ENCODE peak calls at places on chromosomes 11 and 22, in four cellular contexts. One of them, this sample, is unnamed.

GRCh38 chr11:36577373-36577772 is 9.6 kb downstream of the RAG1 start:
- DNase-seq in SK-N-SH: no peak
- DNase-seq in H1: no peak
- DNase-seq in K562: no peak
- DNase-seq in this sample: no peak

GRCh38 chr11:3015796-3016195 is 23.7 kb upstream of the NAP1L4 start:
- DNase-seq in K562: no peak
- DNase-seq in H1: no peak
- DNase-seq in SK-N-SH: peak
- DNase-seq in this sample: no peak

GRCh38 chr22:46500201-46500600 is 37.2 kb downstream of the CELSR1 start:
- DNase-seq in SK-N-SH: no peak
- DNase-seq in K562: no peak
- DNase-seq in H1: peak
- DNase-seq in this sample: peak

GRCh38 chr22:33659423-33659822 is 260.9 kb downstream of the LARGE1 start:
- DNase-seq in K562: no peak
- DNase-seq in H1: no peak
- DNase-seq in SK-N-SH: no peak
- DNase-seq in this sample: no peak

GRCh38 chr11:5564259-5565019 is 16.1 kb upstream of the OR52H1 start:
- DNase-seq in H1: no peak
- DNase-seq in SK-N-SH: no peak
- DNase-seq in K562: no peak
- DNase-seq in this sample: no peak

GRCh38 chr11:128552783-128553661 is 34.3 kb downstream of the ETS1 start:
- DNase-seq in H1: no peak
- DNase-seq in SK-N-SH: no peak
- DNase-seq in K562: no peak
- DNase-seq in this sample: no peak

GRCh38 chr11:124920870-124921609 is 2.0 kb downstream of the HEPN1 start:
- DNase-seq in SK-N-SH: peak
- DNase-seq in K562: no peak
- DNase-seq in H1: no peak
- DNase-seq in this sample: peak

GRCh38 chr22:43845981-43846380 is 16.3 kb downstream of the SULT4A1 start:
- DNase-seq in SK-N-SH: no peak
- DNase-seq in H1: no peak
- DNase-seq in K562: no peak
- DNase-seq in this sample: no peak

GRCh38 chr11:11349870-11350325 is 3.2 kb downstream of the CSNK2A3 start:
- DNase-seq in K562: no peak
- DNase-seq in SK-N-SH: no peak
- DNase-seq in H1: no peak
- DNase-seq in this sample: no peak

GRCh38 chr11:67306769-67307544 is 3.6 kb downstream of the SSH3 start:
- DNase-seq in K562: no peak
- DNase-seq in SK-N-SH: no peak
- DNase-seq in H1: no peak
- DNase-seq in this sample: no peak

GRCh38 chr11:125108469-125108868 is 3.0 kb downstream of the TMEM218 start:
- DNase-seq in H1: no peak
- DNase-seq in SK-N-SH: no peak
- DNase-seq in K562: no peak
- DNase-seq in this sample: no peak

GRCh38 chr11:28535677-28536076 is 427.5 kb downstream of the METTL15 start:
- DNase-seq in H1: no peak
- DNase-seq in K562: no peak
- DNase-seq in SK-N-SH: no peak
- DNase-seq in this sample: no peak

GRCh38 chr22:45208993-45209838 is 31.5 kb downstream of the KIAA0930 start:
- DNase-seq in SK-N-SH: peak
- DNase-seq in K562: peak
- DNase-seq in H1: peak
- DNase-seq in this sample: peak

GRCh38 chr11:10927533-10927932 is 69.7 kb upstream of the ZBED5 start:
- DNase-seq in SK-N-SH: no peak
- DNase-seq in K562: no peak
- DNase-seq in H1: no peak
- DNase-seq in this sample: no peak

GRCh38 chr11:95092549-95093324 is 3.1 kb downstream of the ENDOD1 start:
- DNase-seq in K562: peak
- DNase-seq in SK-N-SH: peak
- DNase-seq in H1: no peak
- DNase-seq in this sample: no peak

GRCh38 chr22:20834206-20834605 is 24.4 kb downstream of the PI4KA start:
- DNase-seq in K562: peak
- DNase-seq in SK-N-SH: peak
- DNase-seq in H1: no peak
- DNase-seq in this sample: no peak

GRCh38 chr11:85884581-85885021 is 29.4 kb downstream of the CCDC83 start:
- DNase-seq in K562: no peak
- DNase-seq in SK-N-SH: no peak
- DNase-seq in H1: no peak
- DNase-seq in this sample: no peak

GRCh38 chr11:17014774-17015638 is 792 bp upstream of the PLEKHA7 start:
- DNase-seq in H1: no peak
- DNase-seq in SK-N-SH: peak
- DNase-seq in K562: peak
- DNase-seq in this sample: peak

GRCh38 chr11:34147581-34147980 is 42.2 kb downstream of the NAT10 start:
- DNase-seq in SK-N-SH: no peak
- DNase-seq in K562: no peak
- DNase-seq in H1: no peak
- DNase-seq in this sample: no peak

GRCh38 chr11:124402326-124402922 is 3.6 kb upstream of the OR8B3 start:
- DNase-seq in SK-N-SH: peak
- DNase-seq in H1: peak
- DNase-seq in K562: peak
- DNase-seq in this sample: peak

GRCh38 chr11:101960231-101960630 is 43.9 kb upstream of the ANGPTL5 start:
- DNase-seq in SK-N-SH: no peak
- DNase-seq in H1: no peak
- DNase-seq in K562: no peak
- DNase-seq in this sample: no peak

GRCh38 chr11:32081901-32082300 is 9.0 kb upstream of the RCN1 start:
- DNase-seq in K562: no peak
- DNase-seq in H1: no peak
- DNase-seq in SK-N-SH: no peak
- DNase-seq in this sample: no peak

GRCh38 chr11:35216962-35217667 is 78.1 kb downstream of the CD44 start:
- DNase-seq in K562: no peak
- DNase-seq in SK-N-SH: no peak
- DNase-seq in H1: no peak
- DNase-seq in this sample: no peak

GRCh38 chr22:21990449-21991308 is 8.1 kb upstream of the TOP3B start:
- DNase-seq in K562: peak
- DNase-seq in SK-N-SH: no peak
- DNase-seq in H1: no peak
- DNase-seq in this sample: no peak

GRCh38 chr11:22763166-22763565 is 66.4 kb downstream of the SVIP start:
- DNase-seq in H1: no peak
- DNase-seq in K562: no peak
- DNase-seq in SK-N-SH: no peak
- DNase-seq in this sample: no peak

GRCh38 chr22:33005476-33005875 is 52.7 kb downstream of the SYN3 start:
- DNase-seq in K562: no peak
- DNase-seq in H1: no peak
- DNase-seq in SK-N-SH: no peak
- DNase-seq in this sample: no peak

GRCh38 chr11:18844753-18845367 is 53.3 kb upstream of the PTPN5 start:
- DNase-seq in H1: no peak
- DNase-seq in K562: peak
- DNase-seq in SK-N-SH: peak
- DNase-seq in this sample: no peak

GRCh38 chr22:46854125-46854870 is 91.8 kb downstream of the TBC1D22A start:
- DNase-seq in H1: no peak
- DNase-seq in SK-N-SH: no peak
- DNase-seq in K562: peak
- DNase-seq in this sample: no peak

GRCh38 chr11:72787262-72788104 is 6.4 kb downstream of the STARD10 start:
- DNase-seq in SK-N-SH: peak
- DNase-seq in H1: peak
- DNase-seq in K562: peak
- DNase-seq in this sample: peak
- TF ChIP-seq TEAD4 in SK-N-SH: no peak
- TF ChIP-seq TEAD4 in H1: no peak
- TF ChIP-seq TEAD4 in K562: no peak
- TF ChIP-seq TEAD4 in this sample: no peak

GRCh38 chr22:24189249-24190158 is 8.2 kb downstream of the SUSD2 start:
- DNase-seq in K562: peak
- DNase-seq in H1: peak
- DNase-seq in SK-N-SH: peak
- DNase-seq in this sample: peak
- TF ChIP-seq TEAD4 in K562: no peak
- TF ChIP-seq TEAD4 in H1: no peak
- TF ChIP-seq TEAD4 in SK-N-SH: no peak
- TF ChIP-seq TEAD4 in this sample: no peak

DNA sequence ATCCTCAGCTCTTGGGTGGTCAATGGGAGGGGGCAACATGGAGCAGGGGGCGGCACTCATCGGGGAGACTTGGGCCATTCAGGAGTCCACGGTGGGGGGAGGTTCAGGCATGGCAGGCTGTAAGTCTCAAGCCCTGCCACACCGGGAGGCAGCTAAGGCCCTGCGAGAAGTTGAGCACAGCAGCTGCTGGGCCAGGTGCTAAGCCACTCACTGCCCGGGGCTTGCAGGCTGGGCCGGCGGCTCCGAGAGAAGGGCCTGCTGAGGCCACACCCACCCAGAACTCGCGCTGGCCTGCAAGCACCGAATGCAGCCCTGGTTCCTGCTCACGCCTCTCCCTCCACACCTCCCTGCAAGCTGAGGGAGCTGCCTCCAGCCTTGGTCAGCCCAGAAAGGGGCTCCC is 131.4 kb downstream of the OR4C45 start:
- DNase-seq in H1: no peak
- DNase-seq in K562: no peak
- DNase-seq in SK-N-SH: no peak
- DNase-seq in this sample: no peak
- TF ChIP-seq TEAD4 in H1: no peak
- TF ChIP-seq TEAD4 in K562: no peak
- TF ChIP-seq TEAD4 in SK-N-SH: no peak
- TF ChIP-seq TEAD4 in this sample: no peak

GRCh38 chr11:57460017-57460755 is at the start of gene RTN4RL2:
- DNase-seq in H1: no peak
- DNase-seq in SK-N-SH: peak
- DNase-seq in K562: peak
- DNase-seq in this sample: peak

GRCh38 chr11:57458060-57458409 is 2.3 kb upstream of the RTN4RL2 start:
- DNase-seq in H1: no peak
- DNase-seq in SK-N-SH: no peak
- DNase-seq in K562: no peak
- DNase-seq in this sample: peak

GRCh38 chr11:57458410-57459111 is 1.8 kb upstream of the RTN4RL2 start:
- DNase-seq in K562: peak
- DNase-seq in H1: no peak
- DNase-seq in SK-N-SH: peak
- DNase-seq in this sample: peak

GRCh38 chr11:57460756-57461749 is 725 bp downstream of the RTN4RL2 start:
- DNase-seq in SK-N-SH: no peak
- DNase-seq in K562: no peak
- DNase-seq in H1: no peak
- DNase-seq in this sample: peak

GRCh38 chr11:57459112-57460016 is 964 bp upstream of the RTN4RL2 start:
- DNase-seq in K562: no peak
- DNase-seq in H1: no peak
- DNase-seq in SK-N-SH: peak
- DNase-seq in this sample: peak
- TF ChIP-seq TEAD4 in K562: no peak
- TF ChIP-seq TEAD4 in H1: no peak
- TF ChIP-seq TEAD4 in SK-N-SH: no peak
- TF ChIP-seq TEAD4 in this sample: no peak

GRCh38 chr22:42430486-42431125 is 1.6 kb downstream of the NFAM1 start:
- DNase-seq in SK-N-SH: no peak
- DNase-seq in K562: no peak
- DNase-seq in H1: no peak
- DNase-seq in this sample: no peak
- TF ChIP-seq TEAD4 in SK-N-SH: no peak
- TF ChIP-seq TEAD4 in K562: no peak
- TF ChIP-seq TEAD4 in H1: no peak
- TF ChIP-seq TEAD4 in this sample: no peak

GRCh38 chr11:117953029-117953671 is 23.9 kb upstream of the TMPRSS13 start:
- DNase-seq in K562: peak
- DNase-seq in H1: no peak
- DNase-seq in SK-N-SH: no peak
- DNase-seq in this sample: no peak
- TF ChIP-seq TEAD4 in K562: peak
- TF ChIP-seq TEAD4 in H1: no peak
- TF ChIP-seq TEAD4 in SK-N-SH: no peak
- TF ChIP-seq TEAD4 in this sample: no peak

DNA sequence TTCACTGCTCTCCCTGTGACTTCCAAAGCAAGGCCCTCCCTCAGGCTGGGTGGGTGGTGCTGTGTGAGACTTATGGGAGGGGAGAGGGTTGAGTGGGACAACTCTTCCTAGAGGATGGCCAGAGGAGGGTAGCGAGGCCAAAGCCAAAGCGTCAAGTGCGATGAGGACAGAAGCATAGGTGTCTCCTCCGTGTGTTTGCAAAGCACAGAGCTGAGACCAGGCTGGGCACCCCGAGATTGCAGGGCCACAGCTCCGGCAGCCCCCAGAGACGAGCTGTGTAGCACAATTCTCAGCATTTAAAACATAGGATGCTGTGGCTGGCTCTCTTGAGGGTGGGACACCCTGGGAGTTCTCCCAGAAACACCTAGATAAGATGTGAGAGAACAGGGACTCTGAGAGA is 1374.5 kb downstream of the BRD1 start:
- DNase-seq in H1: no peak
- DNase-seq in SK-N-SH: no peak
- DNase-seq in K562: no peak
- DNase-seq in this sample: no peak
- TF ChIP-seq TEAD4 in H1: no peak
- TF ChIP-seq TEAD4 in SK-N-SH: no peak
- TF ChIP-seq TEAD4 in K562: no peak
- TF ChIP-seq TEAD4 in this sample: no peak